ENCODE peak calls at places on chromosomes 16 and 17, in six cellular contexts. L is mammary epithelial cell, P is neural progenitor cell, Q is NB4, X is tibial artery, G is heart right ventricle. J is an unnamed sample.

GRCh38 chr16:85249418-85249817 is 137.1 kb upstream of the CIBAR2 start:
- DNase-seq in P (no peak), L (no peak), Q (no peak), G (peak; percentile 46), X (no peak), J (no peak)

GRCh38 chr16:83615553-83615952 is 192.2 kb upstream of the HSBP1 start:
- DNase-seq in Q (no peak), G (no peak), P (no peak), X (no peak), L (no peak), J (no peak)

GRCh38 chr16:11586856-11587642 is at the start of gene LITAF:
- DNase-seq in G (peak; percentile 78), P (peak; percentile 81), L (peak; percentile 74), Q (peak; percentile 70), X (peak; percentile 86), J (peak; percentile 41)

GRCh38 chr17:14245002-14245401 is 8.3 kb upstream of the CDRT15 start:
- DNase-seq in X (no peak), L (no peak), P (peak; percentile 78), Q (no peak), G (no peak), J (no peak)

GRCh38 chr17:42409467-42410351 is 13.3 kb downstream of the CAVIN1 start:
- DNase-seq in X (peak; percentile 95), P (no peak), L (peak; percentile 94), Q (no peak), G (peak; percentile 43), J (no peak)

GRCh38 chr17:57519199-57519598 is 225.9 kb downstream of the CCDC182 start:
- DNase-seq in X (no peak), P (no peak), L (peak; percentile 17), Q (no peak), G (no peak), J (no peak)

GRCh38 chr17:38333635-38334295 is 10.0 kb downstream of the GPR179 start:
- DNase-seq in G (no peak), Q (peak; percentile 65), P (peak; percentile 83), L (no peak), X (no peak), J (peak; percentile 61)

GRCh38 chr16:66848172-66848571 is 4.0 kb downstream of the CA7 start:
- DNase-seq in G (no peak), P (no peak), Q (no peak), X (no peak), L (no peak), J (no peak)

GRCh38 chr16:89172171-89172900 is 788 bp downstream of the CDH15 start:
- DNase-seq in G (no peak), X (no peak), Q (peak; percentile 81), P (no peak), L (no peak), J (no peak)

GRCh38 chr17:79033741-79034501 is 10.0 kb downstream of the C1QTNF1 start:
- DNase-seq in P (no peak), G (peak; percentile 68), X (peak; percentile 78), L (peak; percentile 66), Q (no peak), J (no peak)

GRCh38 chr16:2884041-2884451 is 1.0 kb downstream of the FLYWCH2 start:
- DNase-seq in L (no peak), Q (no peak), X (peak; percentile 60), G (no peak), P (no peak), J (no peak)

GRCh38 chr17:3020381-3020780 is 43.0 kb downstream of the OR1D5 start:
- DNase-seq in L (no peak), Q (no peak), G (no peak), P (no peak), X (no peak), J (no peak)

GRCh38 chr16:4852221-4852872 is 5.1 kb downstream of the UBN1 start:
- DNase-seq in L (peak; percentile 48), G (no peak), P (no peak), Q (peak; percentile 22), X (no peak), J (no peak)

GRCh38 chr17:17919169-17920107 is 52.8 kb downstream of the TOM1L2 start:
- DNase-seq in X (peak; percentile 82), Q (peak; percentile 88), P (peak; percentile 84), G (peak; percentile 60), L (peak; percentile 61), J (peak; percentile 68)
- TF ChIP-seq CTCF in X (peak; percentile 74), Q (peak; percentile 93), P (peak; percentile 87), G (peak; percentile 64), L (peak; percentile 88), J (peak; percentile 80)

GRCh38 chr16:49756971-49757743 is 98.8 kb downstream of the ZNF423 start:
- DNase-seq in L (no peak), X (no peak), G (no peak), P (no peak), Q (no peak), J (no peak)

GRCh38 chr16:49757744-49758069 is 98.2 kb downstream of the ZNF423 start:
- DNase-seq in G (no peak), P (peak; percentile 77), Q (no peak), L (no peak), X (no peak), J (no peak)

GRCh38 chr16:49754495-49755290 is 101.2 kb downstream of the ZNF423 start:
- DNase-seq in G (peak; percentile 45), L (no peak), X (no peak), Q (peak; percentile 70), P (peak; percentile 85), J (no peak)

GRCh38 chr16:49755716-49756115 is 100.2 kb downstream of the ZNF423 start:
- DNase-seq in Q (no peak), P (no peak), L (no peak), X (no peak), G (no peak), J (no peak)

GRCh38 chr16:49755291-49755611 is 100.7 kb downstream of the ZNF423 start:
- DNase-seq in G (no peak), Q (peak; percentile 53), L (no peak), P (peak; percentile 75), X (no peak), J (no peak)
- TF ChIP-seq CTCF in G (peak; percentile 36), Q (peak; percentile 35), L (no peak), P (peak; percentile 49), X (peak; percentile 38), J (peak; percentile 51)

GRCh38 chr16:31196324-31197088 is 6.1 kb downstream of the PYCARD start:
- DNase-seq in X (no peak), P (no peak), G (no peak), L (no peak), Q (peak; percentile 58), J (no peak)

GRCh38 chr16:31198207-31198882 is 4.2 kb downstream of the PYCARD start:
- DNase-seq in L (no peak), X (no peak), G (no peak), Q (no peak), P (no peak), J (no peak)

GRCh38 chr16:31200821-31201510 is 1.6 kb downstream of the PYCARD start:
- DNase-seq in L (no peak), X (no peak), Q (peak; percentile 88), G (no peak), P (no peak), J (no peak)

GRCh38 chr16:31201511-31202401 is 804 bp downstream of the PYCARD start:
- DNase-seq in Q (peak; percentile 90), X (no peak), L (peak; percentile 39), G (peak; percentile 44), P (peak; percentile 20), J (no peak)

GRCh38 chr16:31199430-31200041 is 3.0 kb downstream of the PYCARD start:
- DNase-seq in G (no peak), X (no peak), P (no peak), Q (no peak), L (no peak), J (no peak)
- TF ChIP-seq CTCF in G (no peak), X (no peak), P (no peak), Q (no peak), L (no peak), J (no peak)

DNA sequence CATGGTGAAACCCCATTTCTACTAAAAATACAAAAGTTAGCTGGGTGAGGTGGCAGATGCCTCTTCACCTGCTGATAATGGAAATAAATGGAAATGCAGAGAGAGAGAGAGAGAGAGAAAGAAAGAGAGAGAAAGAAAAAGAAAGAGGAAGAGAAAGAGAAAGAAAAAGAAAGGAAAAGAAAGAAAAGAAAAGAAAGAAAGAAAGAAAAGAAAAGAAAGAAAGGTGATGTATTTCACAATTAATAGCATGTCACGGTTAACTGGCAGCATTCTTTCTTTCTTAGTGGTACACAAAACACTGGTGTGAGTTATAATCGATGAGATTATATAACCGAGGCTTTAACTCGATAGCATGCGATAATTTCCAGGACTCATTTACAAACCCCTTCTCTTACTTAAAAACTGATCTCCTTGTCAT is 3.2 kb downstream of the ACOX1 start:
- DNase-seq in X (no peak), L (no peak), Q (no peak), P (no peak), G (no peak), J (no peak)
- TF ChIP-seq CTCF in X (no peak), L (no peak), Q (no peak), P (no peak), G (no peak), J (no peak)

DNA sequence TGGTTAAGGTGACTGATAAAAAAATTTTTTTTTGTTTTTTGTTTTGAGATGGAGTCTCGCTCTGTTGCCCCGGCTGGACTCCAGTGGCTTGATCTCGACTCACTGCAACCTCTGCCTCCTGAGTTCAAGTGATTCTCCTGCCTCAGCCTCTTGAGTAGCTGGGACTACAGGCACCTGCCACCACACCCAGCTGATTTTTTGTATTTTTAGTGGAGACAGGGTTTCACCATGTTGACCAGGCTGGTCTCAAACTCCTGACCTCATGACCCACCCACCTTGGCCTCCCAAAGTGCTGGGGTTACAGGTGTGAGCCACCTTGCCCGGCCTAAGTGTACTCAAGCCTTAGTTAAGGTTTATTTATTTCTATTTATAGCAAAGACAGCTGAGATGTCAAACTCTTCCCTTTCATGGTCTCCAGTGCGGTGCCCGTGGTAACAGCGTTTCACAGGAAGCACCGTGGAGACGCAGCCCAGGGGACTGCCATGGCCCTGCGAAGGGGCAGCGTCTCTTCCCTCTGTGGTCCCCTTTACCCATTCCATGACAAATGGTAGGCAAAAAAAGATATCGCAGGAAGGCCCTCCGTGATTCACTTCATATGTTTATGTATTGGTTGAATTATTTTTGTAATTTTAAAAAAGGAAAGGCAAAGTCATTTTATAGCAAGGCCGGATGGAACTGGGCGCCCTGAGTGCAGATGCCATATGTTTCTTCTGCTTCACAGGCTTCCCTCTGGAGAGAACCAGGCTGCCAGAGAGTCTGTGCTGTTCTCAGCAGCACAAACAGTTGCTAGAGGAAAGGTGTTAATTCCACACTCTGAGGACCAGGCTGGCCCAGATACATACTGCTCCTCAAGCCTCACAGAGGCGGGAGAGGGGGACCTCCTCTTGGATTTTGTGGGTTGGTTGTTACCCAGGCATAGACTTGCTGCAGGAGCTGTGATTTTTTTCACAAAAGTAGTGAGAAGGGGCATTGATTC is 29.2 kb downstream of the DDX19A start:
- DNase-seq in L (no peak), Q (no peak), X (no peak), P (no peak), G (no peak), J (no peak)
- TF ChIP-seq CTCF in L (no peak), Q (no peak), X (no peak), P (no peak), G (no peak), J (no peak)

DNA sequence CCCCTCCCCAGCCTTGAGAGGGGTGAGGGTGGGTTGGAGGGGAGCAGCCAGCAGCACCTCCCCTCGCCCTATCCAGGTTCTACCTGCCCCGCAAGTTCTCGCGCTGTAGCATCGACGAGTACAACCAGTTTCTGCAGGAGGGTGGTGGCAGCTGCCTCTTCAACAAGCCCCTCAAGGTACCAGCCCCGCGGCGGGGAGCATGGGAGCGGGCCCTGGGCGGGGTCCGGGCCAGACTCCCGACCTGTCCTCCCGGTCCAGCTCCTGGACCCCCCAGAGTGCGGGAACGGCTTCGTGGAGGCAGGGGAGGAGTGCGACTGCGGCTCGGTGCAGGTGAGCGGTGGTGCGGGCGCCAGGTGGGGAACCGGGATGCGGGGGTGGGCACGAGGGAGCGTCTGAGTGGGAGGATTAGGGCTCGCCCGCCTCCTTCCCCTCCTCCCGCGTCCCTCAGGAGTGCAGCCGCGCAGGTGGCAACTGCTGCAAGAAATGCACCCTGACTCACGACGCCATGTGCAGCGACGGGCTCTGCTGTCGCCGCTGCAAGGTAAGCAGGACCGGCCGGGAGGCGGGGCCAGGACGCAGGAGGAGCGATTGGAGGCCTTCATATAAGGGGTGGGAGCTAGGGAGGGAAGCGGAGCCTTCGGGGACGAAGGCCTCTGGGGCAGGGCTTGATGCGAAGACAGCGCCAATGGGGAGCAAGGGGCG is 16.5 kb downstream of the ADAM11 start:
- DNase-seq in X (peak; percentile 97), Q (peak; percentile 98), G (peak; percentile 97), L (peak; percentile 98), P (peak; percentile 100), J (no peak)
- TF ChIP-seq CTCF in X (no peak), Q (no peak), G (no peak), L (no peak), P (no peak), J (peak; percentile 10)

J was measured in neural crest cell.